ENCODE peak calls at places on chromosomes 3 and 15, in nine cellular contexts. X is CD4-positive, CD25-positive, alpha-beta regulatory T cell; C is HFF-Myc; Q is astrocyte of the spinal cord; A is cardiac fibroblast; P is left lung; U is pancreas; O is left ventricle myocardium inferior; E is lower lobe of right lung. Y is an unnamed sample.

GRCh38 chr3:102980379-102980726 is 545.5 kb downstream of the ZPLD1 start:
- DNase-seq in X (no peak), C (no peak), Q (no peak), A (no peak), P (no peak), U (no peak), O (no peak), E (no peak), Y (no peak)

GRCh38 chr3:61964566-61964965 is 403.2 kb downstream of the PTPRG start:
- DNase-seq in X (no peak), C (no peak), Q (no peak), A (no peak), P (no peak), U (no peak), O (no peak), E (no peak), Y (no peak)

GRCh38 chr3:113084777-113085176 is 94.0 kb downstream of the GTPBP8 start:
- DNase-seq in X (no peak), C (peak), Q (peak), A (peak), P (no peak), U (peak), O (peak), E (no peak), Y (no peak)

GRCh38 chr3:35829499-35829898 is 190.2 kb downstream of the ARPP21 start:
- DNase-seq in X (no peak), C (no peak), Q (peak), A (no peak), P (no peak), U (no peak), O (no peak), E (no peak), Y (no peak)

GRCh38 chr15:101500865-101501551 is 11.5 kb upstream of the PCSK6 start:
- DNase-seq in X (no peak), C (no peak), Q (no peak), A (peak), P (no peak), U (no peak), O (no peak), E (no peak), Y (peak)

GRCh38 chr15:40065166-40065565 is 26.2 kb upstream of the SRP14 start:
- DNase-seq in X (no peak), C (no peak), Q (no peak), A (no peak), P (no peak), U (no peak), O (no peak), E (no peak), Y (no peak)

GRCh38 chr3:42053476-42053875 is 37.7 kb upstream of the TRAK1 start:
- DNase-seq in X (no peak), C (no peak), Q (no peak), A (no peak), P (no peak), U (peak), O (peak), E (no peak), Y (no peak)

GRCh38 chr3:97871206-97871605 is 49.4 kb downstream of the CRYBG3 start:
- DNase-seq in X (no peak), C (peak), Q (peak), A (peak), P (no peak), U (no peak), O (no peak), E (no peak), Y (no peak)

GRCh38 chr3:15771444-15771843 is 26.3 kb downstream of the ANKRD28 start:
- DNase-seq in X (no peak), C (no peak), Q (no peak), A (no peak), P (no peak), U (no peak), O (no peak), E (no peak), Y (no peak)

GRCh38 chr3:192847918-192848317 is 69.7 kb downstream of the MB21D2 start:
- DNase-seq in X (no peak), C (no peak), Q (peak), A (peak), P (no peak), U (no peak), O (no peak), E (no peak), Y (no peak)

GRCh38 chr15:51093865-51094605 is 671 bp downstream of the TNFAIP8L3 start:
- DNase-seq in X (no peak), C (no peak), Q (peak), A (peak), P (peak), U (no peak), O (peak), E (no peak), Y (no peak)

GRCh38 chr3:182917134-182917533 is 63.2 kb downstream of the DCUN1D1 start:
- DNase-seq in X (no peak), C (no peak), Q (no peak), A (no peak), P (no peak), U (no peak), O (no peak), E (no peak), Y (no peak)

GRCh38 chr15:78301326-78301725 is 1.9 kb upstream of the SKIC8 start:
- DNase-seq in X (no peak), C (no peak), Q (no peak), A (no peak), P (no peak), U (no peak), O (no peak), E (no peak), Y (no peak)

GRCh38 chr3:43236008-43236407 is 50.3 kb upstream of the SNRK start:
- DNase-seq in X (no peak), C (no peak), Q (no peak), A (no peak), P (no peak), U (no peak), O (no peak), E (no peak), Y (no peak)

GRCh38 chr15:36742696-36743095 is 163.3 kb downstream of the CDIN1 start:
- DNase-seq in X (no peak), C (no peak), Q (no peak), A (no peak), P (no peak), U (no peak), O (no peak), E (no peak), Y (no peak)

GRCh38 chr3:119912220-119912619 is 130.3 kb downstream of the NR1I2 start:
- DNase-seq in X (no peak), C (no peak), Q (no peak), A (no peak), P (no peak), U (no peak), O (no peak), E (no peak), Y (peak)

GRCh38 chr3:14425574-14426304 is 23.3 kb downstream of the SLC6A6 start:
- DNase-seq in X (peak), C (no peak), Q (no peak), A (no peak), P (no peak), U (no peak), O (no peak), E (peak), Y (no peak)

GRCh38 chr3:14323401-14324223 is 78.8 kb upstream of the SLC6A6 start:
- DNase-seq in X (no peak), C (no peak), Q (no peak), A (no peak), P (no peak), U (no peak), O (no peak), E (no peak), Y (no peak)

GRCh38 chr3:114764056-114764492 is 383.0 kb downstream of the ZBTB20 start:
- DNase-seq in X (no peak), C (no peak), Q (peak), A (peak), P (no peak), U (no peak), O (no peak), E (no peak), Y (no peak)

GRCh38 chr15:56208641-56209155 is 35.0 kb downstream of the RFX7 start:
- DNase-seq in X (no peak), C (no peak), Q (peak), A (no peak), P (no peak), U (no peak), O (no peak), E (no peak), Y (no peak)

GRCh38 chr3:158801696-158802398 is at the start of gene MFSD1:
- DNase-seq in X (peak), C (peak), Q (peak), A (peak), P (peak), U (peak), O (peak), E (peak), Y (peak)

GRCh38 chr3:155243512-155243921 is 50.0 kb downstream of the STRIT1 start:
- DNase-seq in X (no peak), C (no peak), Q (peak), A (no peak), P (no peak), U (no peak), O (no peak), E (no peak), Y (no peak)

GRCh38 chr15:49060710-49061483 is 14.7 kb upstream of the SECISBP2L start:
- DNase-seq in X (no peak), C (no peak), Q (peak), A (no peak), P (no peak), U (no peak), O (no peak), E (no peak), Y (peak)

GRCh38 chr3:135246027-135246426 is 451.0 kb downstream of the EPHB1 start:
- DNase-seq in X (no peak), C (no peak), Q (no peak), A (no peak), P (no peak), U (no peak), O (no peak), E (no peak), Y (no peak)

GRCh38 chr3:130539005-130539404 is 22.0 kb downstream of the COL6A6 start:
- DNase-seq in X (no peak), C (peak), Q (peak), A (peak), P (peak), U (peak), O (no peak), E (peak), Y (peak)

GRCh38 chr15:81215983-81216382 is 19.3 kb downstream of the IL16 start:
- DNase-seq in X (no peak), C (no peak), Q (no peak), A (no peak), P (no peak), U (no peak), O (no peak), E (no peak), Y (no peak)

GRCh38 chr15:81914734-81915234 is 131.0 kb downstream of the MEX3B start:
- DNase-seq in X (no peak), C (no peak), Q (no peak), A (peak), P (no peak), U (peak), O (peak), E (no peak), Y (no peak)

GRCh38 chr3:11819146-11819545 is 27.5 kb downstream of the TAMM41 start:
- DNase-seq in X (no peak), C (no peak), Q (no peak), A (no peak), P (no peak), U (no peak), O (no peak), E (no peak), Y (no peak)

GRCh38 chr15:101060576-101061551 is 141.7 kb downstream of the LRRK1 start:
- DNase-seq in X (no peak), C (no peak), Q (no peak), A (no peak), P (no peak), U (no peak), O (no peak), E (no peak), Y (no peak)

GRCh38 chr3:114389156-114389555 is 95.3 kb downstream of the TIGIT start:
- DNase-seq in X (no peak), C (no peak), Q (no peak), A (no peak), P (no peak), U (no peak), O (no peak), E (no peak), Y (no peak)

GRCh38 chr3:52318186-52318793 is 2.2 kb downstream of the DNAH1 start:
- DNase-seq in X (no peak), C (no peak), Q (no peak), A (no peak), P (peak), U (no peak), O (no peak), E (peak), Y (no peak)

GRCh38 chr3:58010562-58010961 is 2.3 kb downstream of the FLNB start:
- DNase-seq in X (no peak), C (no peak), Q (no peak), A (no peak), P (no peak), U (no peak), O (no peak), E (no peak), Y (no peak)

GRCh38 chr15:39488498-39488897 is 92.4 kb upstream of the THBS1 start:
- DNase-seq in X (no peak), C (no peak), Q (no peak), A (peak), P (no peak), U (no peak), O (peak), E (no peak), Y (no peak)

GRCh38 chr15:94287794-94288246 is 56.5 kb downstream of the MCTP2 start:
- DNase-seq in X (no peak), C (no peak), Q (no peak), A (no peak), P (no peak), U (no peak), O (no peak), E (no peak), Y (no peak)

GRCh38 chr3:79467721-79468120 is 300.1 kb downstream of the ROBO1 start:
- DNase-seq in X (no peak), C (no peak), Q (peak), A (no peak), P (no peak), U (no peak), O (no peak), E (no peak), Y (no peak)

GRCh38 chr15:55407631-55407948 is 569 bp downstream of the CCPG1 start:
- DNase-seq in X (no peak), C (no peak), Q (no peak), A (peak), P (no peak), U (no peak), O (no peak), E (no peak), Y (no peak)

DNA sequence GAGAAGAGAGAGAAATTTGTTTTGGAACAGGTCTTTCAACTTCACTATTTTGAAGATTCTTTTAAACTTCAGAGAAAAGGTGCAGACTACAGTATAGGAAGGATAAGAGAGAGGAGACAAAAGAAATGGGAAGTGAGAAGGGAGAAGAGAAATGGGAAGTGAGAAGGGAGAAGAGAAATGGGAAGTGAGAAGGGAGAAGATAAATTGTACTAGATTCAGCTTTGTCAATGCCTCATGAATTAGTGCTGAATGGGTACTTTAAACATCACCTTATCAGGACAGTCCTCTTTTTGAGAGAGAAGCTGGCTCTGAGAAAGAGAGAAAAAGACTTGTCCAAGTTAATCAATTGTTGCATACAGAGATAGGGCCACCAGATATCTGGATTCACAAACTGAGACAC is 963 bp downstream of the P3H2 start:
- DNase-seq in X (no peak), C (no peak), Q (no peak), A (no peak), P (no peak), U (no peak), O (no peak), E (no peak), Y (no peak)
- H3K4me3 ChIP-seq in X (no peak), C (peak), Q (peak), A (peak), P (peak), U (peak), O (peak), E (peak), Y (no peak)

DNA sequence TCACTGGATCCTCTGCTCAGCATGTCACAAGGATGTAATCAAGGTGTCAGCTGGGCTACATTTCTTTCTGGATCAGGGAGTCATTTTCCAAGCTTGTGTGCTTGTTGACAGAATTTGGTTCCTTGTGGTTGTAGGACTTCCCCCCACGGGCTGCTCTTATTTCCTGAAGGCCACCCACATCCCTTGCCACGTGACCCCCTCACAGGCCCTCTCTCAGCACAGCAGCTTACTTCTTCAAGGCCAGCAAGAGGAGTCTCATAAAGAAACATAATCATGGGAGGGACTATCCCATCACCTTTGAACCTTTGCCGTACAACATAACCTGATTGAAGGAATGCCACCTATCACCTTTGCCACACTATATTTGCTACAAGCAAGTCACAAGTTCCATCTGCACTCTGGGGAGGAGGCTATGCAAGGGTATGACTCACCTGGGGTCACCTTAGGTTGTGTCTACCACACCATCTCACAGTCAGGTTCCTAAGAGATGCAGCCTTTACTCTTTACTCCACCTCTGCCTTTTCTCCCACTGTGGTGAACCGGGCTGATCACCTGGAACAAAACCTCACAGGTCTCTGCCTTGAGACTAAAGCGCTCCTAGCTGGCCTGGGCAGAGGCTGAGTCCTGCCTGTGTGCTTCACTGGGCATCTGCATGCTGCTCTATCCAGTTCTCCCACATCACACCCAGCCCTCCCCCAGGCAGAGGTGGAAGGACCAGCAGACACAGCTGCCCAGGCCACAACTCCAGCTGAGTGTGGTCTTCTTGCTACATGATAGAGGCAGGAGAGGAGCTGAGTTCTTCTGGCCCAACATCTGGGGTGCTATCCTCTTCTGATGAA is 13.5 kb downstream of the RAB6B start:
- DNase-seq in X (no peak), C (no peak), Q (no peak), A (no peak), P (no peak), U (no peak), O (no peak), E (no peak), Y (no peak)
- H3K4me3 ChIP-seq in X (no peak), C (no peak), Q (no peak), A (no peak), P (no peak), U (no peak), O (no peak), E (no peak), Y (no peak)

DNA sequence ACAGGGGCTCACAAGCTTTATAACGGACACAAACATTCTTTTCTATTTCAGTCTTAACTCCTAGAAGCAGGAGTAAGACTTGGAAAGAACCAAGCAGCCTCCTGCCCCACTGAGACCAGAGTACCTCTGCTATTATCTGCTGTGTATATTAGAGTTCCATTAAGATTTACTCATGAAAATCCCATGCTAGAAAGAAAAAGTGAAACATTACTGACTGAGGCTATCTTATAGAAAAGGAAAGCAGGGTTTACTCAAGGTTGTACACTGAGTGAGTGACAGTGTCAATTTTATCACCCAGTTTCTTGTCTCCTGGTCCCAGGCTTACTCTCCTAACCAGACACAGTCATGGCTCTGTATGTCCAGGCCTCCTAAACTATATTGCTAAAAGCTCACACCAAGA is 97.9 kb upstream of the SOX2 start:
- DNase-seq in X (no peak), C (no peak), Q (no peak), A (no peak), P (no peak), U (no peak), O (no peak), E (no peak), Y (no peak)
- H3K4me3 ChIP-seq in X (no peak), C (no peak), Q (no peak), A (no peak), P (no peak), U (no peak), O (no peak), E (no peak), Y (no peak)

GRCh38 chr3:184514151-184514490 is 47.5 kb upstream of the EPHB3 start:
- DNase-seq in X (no peak), C (no peak), Q (no peak), A (no peak), P (no peak), U (no peak), O (no peak), E (no peak), Y (no peak)

GRCh38 chr3:184512621-184513020 is 49.0 kb upstream of the EPHB3 start:
- DNase-seq in X (no peak), C (no peak), Q (no peak), A (no peak), P (no peak), U (no peak), O (no peak), E (no peak), Y (no peak)

GRCh38 chr3:184511741-184512140 is 49.8 kb upstream of the EPHB3 start:
- DNase-seq in X (no peak), C (no peak), Q (no peak), A (no peak), P (no peak), U (no peak), O (no peak), E (no peak), Y (no peak)

GRCh38 chr3:184508938-184509337 is 52.6 kb upstream of the EPHB3 start:
- DNase-seq in X (no peak), C (no peak), Q (no peak), A (no peak), P (no peak), U (no peak), O (no peak), E (peak), Y (no peak)

GRCh38 chr3:184513276-184514150 is 48.1 kb upstream of the EPHB3 start:
- DNase-seq in X (peak), C (peak), Q (peak), A (peak), P (peak), U (peak), O (peak), E (peak), Y (peak)
- H3K4me3 ChIP-seq in X (no peak), C (peak), Q (peak), A (peak), P (peak), U (peak), O (peak), E (peak), Y (no peak)

GRCh38 chr15:72970965-72971746 is 81.1 kb upstream of the NEO1 start:
- DNase-seq in X (no peak), C (no peak), Q (peak), A (peak), P (no peak), U (no peak), O (no peak), E (no peak), Y (no peak)
- H3K4me3 ChIP-seq in X (no peak), C (no peak), Q (no peak), A (no peak), P (no peak), U (no peak), O (peak), E (peak), Y (no peak)

DNA sequence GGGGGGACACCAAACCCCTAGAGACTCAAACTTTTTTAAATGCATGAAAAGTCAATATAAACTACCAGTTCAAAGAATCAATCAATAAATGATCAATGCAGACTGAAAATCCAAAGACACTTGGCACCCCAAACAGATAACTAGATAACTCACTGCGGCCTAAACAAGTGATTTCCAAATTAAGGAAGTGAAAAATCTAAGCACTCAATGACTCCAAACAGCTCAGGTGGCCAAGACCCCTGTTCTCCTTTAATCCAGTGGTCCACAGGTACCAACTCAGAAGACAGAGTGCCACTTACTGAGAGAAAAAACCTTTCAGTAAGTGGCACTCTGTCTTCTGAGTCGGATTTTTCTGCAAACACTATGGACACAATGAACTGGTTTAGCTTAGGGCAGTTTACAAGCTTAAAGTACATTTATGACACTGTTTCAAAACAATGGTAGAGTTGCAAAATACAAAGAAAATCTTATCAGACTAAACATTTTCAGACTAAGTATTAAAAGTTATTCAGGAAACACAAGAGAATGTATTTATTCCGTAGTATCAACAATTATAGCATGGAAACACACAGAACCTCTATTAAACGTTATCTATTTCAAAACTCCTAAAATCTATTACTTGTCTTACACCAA is 4.7 kb downstream of the DLG1 start:
- DNase-seq in X (no peak), C (no peak), Q (no peak), A (no peak), P (no peak), U (no peak), O (no peak), E (no peak), Y (no peak)
- H3K4me3 ChIP-seq in X (peak), C (no peak), Q (peak), A (no peak), P (no peak), U (no peak), O (no peak), E (no peak), Y (no peak)